ENCODE peak calls at places on chromosomes 16 and 17, in nine cellular contexts. One of them, this sample, is unnamed.

GRCh38 chr17:78535285-78536197 is 41.7 kb downstream of the DNAH17 start:
- DNase-seq in lower leg skin: no peak
- DNase-seq in A549: no peak
- DNase-seq in ovary: no peak
- DNase-seq in tibial nerve: no peak
- DNase-seq in NB4: no peak
- DNase-seq in esophagus squamous epithelium: no peak
- DNase-seq in stomach: no peak
- DNase-seq in transverse colon: no peak
- DNase-seq in this sample: no peak

GRCh38 chr16:48492131-48492530 is 106.9 kb upstream of the SIAH1 start:
- DNase-seq in lower leg skin: no peak
- DNase-seq in A549: no peak
- DNase-seq in ovary: no peak
- DNase-seq in tibial nerve: no peak
- DNase-seq in NB4: no peak
- DNase-seq in esophagus squamous epithelium: no peak
- DNase-seq in stomach: no peak
- DNase-seq in transverse colon: no peak
- DNase-seq in this sample: peak

GRCh38 chr16:79628501-79628975 is 28.0 kb upstream of the MAF start:
- DNase-seq in lower leg skin: no peak
- DNase-seq in A549: no peak
- DNase-seq in ovary: no peak
- DNase-seq in tibial nerve: no peak
- DNase-seq in NB4: peak
- DNase-seq in esophagus squamous epithelium: no peak
- DNase-seq in stomach: no peak
- DNase-seq in transverse colon: no peak
- DNase-seq in this sample: no peak

GRCh38 chr17:51029568-51030463 is 90.9 kb downstream of the SPAG9 start:
- DNase-seq in lower leg skin: no peak
- DNase-seq in A549: no peak
- DNase-seq in ovary: no peak
- DNase-seq in tibial nerve: no peak
- DNase-seq in NB4: peak
- DNase-seq in esophagus squamous epithelium: no peak
- DNase-seq in stomach: no peak
- DNase-seq in transverse colon: no peak
- DNase-seq in this sample: no peak

GRCh38 chr17:869567-870530 is 87.7 kb downstream of the MRM3 start:
- DNase-seq in lower leg skin: peak
- DNase-seq in A549: peak
- DNase-seq in ovary: peak
- DNase-seq in tibial nerve: no peak
- DNase-seq in NB4: peak
- DNase-seq in esophagus squamous epithelium: no peak
- DNase-seq in stomach: peak
- DNase-seq in transverse colon: no peak
- DNase-seq in this sample: peak

GRCh38 chr17:72373910-72374741 is 253.3 kb downstream of the SOX9 start:
- DNase-seq in lower leg skin: no peak
- DNase-seq in A549: no peak
- DNase-seq in ovary: no peak
- DNase-seq in tibial nerve: no peak
- DNase-seq in NB4: no peak
- DNase-seq in esophagus squamous epithelium: no peak
- DNase-seq in stomach: no peak
- DNase-seq in transverse colon: no peak
- DNase-seq in this sample: no peak

GRCh38 chr17:19799796-19800195 is 51.7 kb upstream of the ALDH3A1 start:
- DNase-seq in lower leg skin: no peak
- DNase-seq in A549: no peak
- DNase-seq in ovary: no peak
- DNase-seq in tibial nerve: no peak
- DNase-seq in NB4: no peak
- DNase-seq in esophagus squamous epithelium: no peak
- DNase-seq in stomach: no peak
- DNase-seq in transverse colon: no peak
- DNase-seq in this sample: no peak

GRCh38 chr17:9055281-9055680 is 34.0 kb downstream of the NTN1 start:
- DNase-seq in lower leg skin: no peak
- DNase-seq in A549: no peak
- DNase-seq in ovary: no peak
- DNase-seq in tibial nerve: no peak
- DNase-seq in NB4: no peak
- DNase-seq in esophagus squamous epithelium: no peak
- DNase-seq in stomach: no peak
- DNase-seq in transverse colon: no peak
- DNase-seq in this sample: no peak

GRCh38 chr17:1787301-1787902 is 25.5 kb downstream of the SERPINF1 start:
- DNase-seq in lower leg skin: peak
- DNase-seq in A549: peak
- DNase-seq in ovary: peak
- DNase-seq in tibial nerve: no peak
- DNase-seq in NB4: no peak
- DNase-seq in esophagus squamous epithelium: no peak
- DNase-seq in stomach: peak
- DNase-seq in transverse colon: peak
- DNase-seq in this sample: peak

GRCh38 chr17:9645858-9646555 is 690 bp downstream of the USP43 start:
- DNase-seq in lower leg skin: no peak
- DNase-seq in A549: peak
- DNase-seq in ovary: no peak
- DNase-seq in tibial nerve: no peak
- DNase-seq in NB4: peak
- DNase-seq in esophagus squamous epithelium: no peak
- DNase-seq in stomach: peak
- DNase-seq in transverse colon: peak
- DNase-seq in this sample: no peak

GRCh38 chr17:70622382-70623260 is 453.3 kb downstream of the KCNJ2 start:
- DNase-seq in lower leg skin: no peak
- DNase-seq in A549: peak
- DNase-seq in ovary: no peak
- DNase-seq in tibial nerve: no peak
- DNase-seq in NB4: peak
- DNase-seq in esophagus squamous epithelium: no peak
- DNase-seq in stomach: peak
- DNase-seq in transverse colon: peak
- DNase-seq in this sample: no peak

GRCh38 chr16:27154573-27155521 is 48.5 kb upstream of the KDM8 start:
- DNase-seq in lower leg skin: peak
- DNase-seq in A549: peak
- DNase-seq in ovary: peak
- DNase-seq in tibial nerve: peak
- DNase-seq in NB4: peak
- DNase-seq in esophagus squamous epithelium: no peak
- DNase-seq in stomach: peak
- DNase-seq in transverse colon: peak
- DNase-seq in this sample: peak

GRCh38 chr16:75250809-75251279 is 580 bp downstream of the BCAR1 start:
- DNase-seq in lower leg skin: no peak
- DNase-seq in A549: peak
- DNase-seq in ovary: peak
- DNase-seq in tibial nerve: no peak
- DNase-seq in NB4: peak
- DNase-seq in esophagus squamous epithelium: no peak
- DNase-seq in stomach: peak
- DNase-seq in transverse colon: peak
- DNase-seq in this sample: peak

GRCh38 chr17:41773190-41773588 is 13.3 kb downstream of the JUP start:
- DNase-seq in lower leg skin: peak
- DNase-seq in A549: peak
- DNase-seq in ovary: peak
- DNase-seq in tibial nerve: no peak
- DNase-seq in NB4: no peak
- DNase-seq in esophagus squamous epithelium: no peak
- DNase-seq in stomach: peak
- DNase-seq in transverse colon: peak
- DNase-seq in this sample: peak
- TF ChIP-seq POLR2A in lower leg skin: no peak
- TF ChIP-seq POLR2A in A549: no peak
- TF ChIP-seq POLR2A in ovary: no peak
- TF ChIP-seq POLR2A in tibial nerve: no peak
- TF ChIP-seq POLR2A in NB4: no peak
- TF ChIP-seq POLR2A in esophagus squamous epithelium: no peak
- TF ChIP-seq POLR2A in stomach: no peak
- TF ChIP-seq POLR2A in transverse colon: peak
- TF ChIP-seq POLR2A in this sample: no peak

GRCh38 chr17:79833744-79834574 is 5.3 kb downstream of the CBX4 start:
- DNase-seq in lower leg skin: no peak
- DNase-seq in A549: no peak
- DNase-seq in ovary: no peak
- DNase-seq in tibial nerve: no peak
- DNase-seq in NB4: no peak
- DNase-seq in esophagus squamous epithelium: no peak
- DNase-seq in stomach: no peak
- DNase-seq in transverse colon: no peak
- DNase-seq in this sample: no peak

GRCh38 chr17:79835470-79835899 is 3.8 kb downstream of the CBX4 start:
- DNase-seq in lower leg skin: no peak
- DNase-seq in A549: no peak
- DNase-seq in ovary: no peak
- DNase-seq in tibial nerve: no peak
- DNase-seq in NB4: peak
- DNase-seq in esophagus squamous epithelium: no peak
- DNase-seq in stomach: no peak
- DNase-seq in transverse colon: no peak
- DNase-seq in this sample: no peak

GRCh38 chr17:79833110-79833450 is 6.2 kb downstream of the CBX4 start:
- DNase-seq in lower leg skin: no peak
- DNase-seq in A549: no peak
- DNase-seq in ovary: no peak
- DNase-seq in tibial nerve: no peak
- DNase-seq in NB4: no peak
- DNase-seq in esophagus squamous epithelium: no peak
- DNase-seq in stomach: no peak
- DNase-seq in transverse colon: no peak
- DNase-seq in this sample: no peak

GRCh38 chr17:79835953-79836951 is 3.0 kb downstream of the CBX4 start:
- DNase-seq in lower leg skin: peak
- DNase-seq in A549: no peak
- DNase-seq in ovary: no peak
- DNase-seq in tibial nerve: no peak
- DNase-seq in NB4: peak
- DNase-seq in esophagus squamous epithelium: no peak
- DNase-seq in stomach: peak
- DNase-seq in transverse colon: peak
- DNase-seq in this sample: no peak

GRCh38 chr17:79834575-79835469 is 4.4 kb downstream of the CBX4 start:
- DNase-seq in lower leg skin: peak
- DNase-seq in A549: no peak
- DNase-seq in ovary: no peak
- DNase-seq in tibial nerve: no peak
- DNase-seq in NB4: peak
- DNase-seq in esophagus squamous epithelium: no peak
- DNase-seq in stomach: no peak
- DNase-seq in transverse colon: no peak
- DNase-seq in this sample: no peak
- TF ChIP-seq POLR2A in lower leg skin: no peak
- TF ChIP-seq POLR2A in A549: no peak
- TF ChIP-seq POLR2A in ovary: no peak
- TF ChIP-seq POLR2A in tibial nerve: no peak
- TF ChIP-seq POLR2A in NB4: no peak
- TF ChIP-seq POLR2A in esophagus squamous epithelium: no peak
- TF ChIP-seq POLR2A in stomach: no peak
- TF ChIP-seq POLR2A in transverse colon: no peak
- TF ChIP-seq POLR2A in this sample: no peak

DNA sequence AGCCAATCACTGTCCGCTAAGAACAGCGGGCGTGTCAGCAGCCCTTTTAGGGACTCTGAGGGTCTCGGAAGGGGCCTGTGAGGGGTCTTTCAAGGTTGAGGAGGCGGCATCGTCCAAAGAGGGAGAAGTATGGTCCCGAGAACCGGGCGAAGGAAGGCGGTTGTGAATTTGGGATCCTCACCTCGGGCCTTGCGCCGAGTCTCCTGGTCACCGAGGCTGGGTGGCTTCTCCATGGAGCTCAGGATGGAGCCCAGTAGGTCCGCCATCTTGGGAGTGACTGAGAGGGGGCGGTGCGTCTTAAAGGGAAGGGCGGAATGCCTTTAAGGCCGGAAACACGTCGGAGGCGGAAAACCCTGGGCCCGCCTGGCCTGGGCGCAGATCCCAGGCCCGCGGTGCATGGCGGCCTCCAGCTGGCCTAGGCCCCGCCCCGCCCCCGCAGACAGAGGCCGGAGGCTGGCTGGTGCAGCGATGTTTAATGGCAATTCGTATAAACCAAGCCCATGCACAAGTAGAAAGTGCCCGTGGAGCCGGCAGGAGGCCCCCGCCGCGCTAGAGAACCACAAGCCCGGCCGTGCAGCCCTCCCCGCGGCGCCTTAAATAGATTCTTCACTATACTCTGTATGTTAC is at the start of gene SPAG7:
- DNase-seq in lower leg skin: peak
- DNase-seq in A549: peak
- DNase-seq in ovary: peak
- DNase-seq in tibial nerve: peak
- DNase-seq in NB4: peak
- DNase-seq in esophagus squamous epithelium: peak
- DNase-seq in stomach: peak
- DNase-seq in transverse colon: peak
- DNase-seq in this sample: peak
- TF ChIP-seq POLR2A in lower leg skin: peak
- TF ChIP-seq POLR2A in A549: peak
- TF ChIP-seq POLR2A in ovary: peak
- TF ChIP-seq POLR2A in tibial nerve: peak
- TF ChIP-seq POLR2A in NB4: peak
- TF ChIP-seq POLR2A in esophagus squamous epithelium: no peak
- TF ChIP-seq POLR2A in stomach: no peak
- TF ChIP-seq POLR2A in transverse colon: peak
- TF ChIP-seq POLR2A in this sample: peak

GRCh38 chr16:86151372-86151950 is 252.5 kb downstream of the IRF8 start:
- DNase-seq in lower leg skin: no peak
- DNase-seq in A549: no peak
- DNase-seq in ovary: no peak
- DNase-seq in tibial nerve: no peak
- DNase-seq in NB4: no peak
- DNase-seq in esophagus squamous epithelium: no peak
- DNase-seq in stomach: no peak
- DNase-seq in transverse colon: peak
- DNase-seq in this sample: no peak
- TF ChIP-seq POLR2A in lower leg skin: no peak
- TF ChIP-seq POLR2A in A549: no peak
- TF ChIP-seq POLR2A in ovary: no peak
- TF ChIP-seq POLR2A in tibial nerve: no peak
- TF ChIP-seq POLR2A in NB4: no peak
- TF ChIP-seq POLR2A in esophagus squamous epithelium: no peak
- TF ChIP-seq POLR2A in stomach: no peak
- TF ChIP-seq POLR2A in transverse colon: no peak
- TF ChIP-seq POLR2A in this sample: no peak